ENCODE peak calls at places on chromosomes 3 and 15, in seven cellular contexts. L, G, F, B, T, W and E are unnamed samples.

GRCh38 chr3:161050929-161051328 is 54.2 kb downstream of the B3GALNT1 start:
- DNase-seq in L (no peak), F (no peak), G (no peak), T (no peak), B (no peak), W (no peak), E (no peak)

GRCh38 chr3:150439657-150440056 is 31.6 kb downstream of the TSC22D2 start:
- DNase-seq in T (no peak), B (no peak), W (no peak), L (no peak), G (no peak), F (no peak), E (no peak)

GRCh38 chr15:59353994-59354951 is 18.4 kb downstream of the MYO1E start:
- DNase-seq in G (no peak), B (no peak), F (no peak), T (no peak), W (peak; percentile 77), L (no peak), E (peak; percentile 74)

GRCh38 chr3:71016141-71016845 is 567.2 kb downstream of the FOXP1 start:
- DNase-seq in T (no peak), G (no peak), W (no peak), L (no peak), B (no peak), F (no peak), E (no peak)

GRCh38 chr3:112776000-112776399 is 70.7 kb downstream of the CD200R1L start:
- DNase-seq in F (no peak), W (no peak), L (no peak), G (no peak), B (no peak), T (no peak), E (no peak)

GRCh38 chr3:167114619-167115018 is 265.5 kb downstream of the ZBBX start:
- DNase-seq in L (no peak), T (no peak), G (no peak), B (no peak), F (peak; percentile 4), W (peak; percentile 68), E (no peak)

GRCh38 chr3:68620211-68620610 is 312.1 kb downstream of the TAFA4 start:
- DNase-seq in T (no peak), B (no peak), G (peak; percentile 58), W (peak; percentile 36), L (no peak), F (peak; percentile 42), E (no peak)

GRCh38 chr3:45573591-45573990 is 21.0 kb upstream of the LIMD1 start:
- DNase-seq in T (no peak), G (no peak), L (no peak), F (no peak), W (no peak), B (no peak), E (no peak)

GRCh38 chr15:40787344-40787841 is 17.6 kb downstream of the C15orf62 start:
- DNase-seq in T (no peak), W (peak; percentile 87), B (peak; percentile 90), F (no peak), L (peak; percentile 43), G (no peak), E (peak; percentile 59)

GRCh38 chr3:72355168-72355567 is 493.1 kb downstream of the SHQ1 start:
- DNase-seq in F (no peak), B (no peak), W (peak; percentile 32), T (no peak), G (no peak), L (no peak), E (no peak)

GRCh38 chr3:196235452-196236122 is 19.3 kb downstream of the SLC51A start:
- DNase-seq in L (no peak), G (peak; percentile 74), W (no peak), B (no peak), T (no peak), F (no peak), E (no peak)

GRCh38 chr3:13308406-13308805 is 111.7 kb downstream of the NUP210 start:
- DNase-seq in B (peak; percentile 43), W (peak; percentile 93), F (peak; percentile 19), T (no peak), L (peak; percentile 14), G (peak; percentile 78), E (no peak)

GRCh38 chr15:39598958-39599845 is 18.3 kb downstream of the THBS1 start:
- DNase-seq in B (no peak), W (no peak), G (no peak), L (no peak), T (no peak), F (no peak), E (no peak)

GRCh38 chr15:42903388-42904324 is 16.9 kb downstream of the TTBK2 start:
- DNase-seq in F (no peak), L (no peak), W (no peak), G (no peak), B (no peak), T (no peak), E (no peak)

GRCh38 chr15:77533986-77534385 is 98.7 kb downstream of the LINGO1 start:
- DNase-seq in W (peak; percentile 58), L (no peak), G (no peak), T (no peak), B (no peak), F (no peak), E (no peak)

GRCh38 chr3:141055536-141056445 is 4.6 kb downstream of the SPSB4 start:
- DNase-seq in L (no peak), F (no peak), T (peak; percentile 35), W (no peak), G (no peak), B (no peak), E (no peak)

GRCh38 chr3:69196876-69197275 is 74.5 kb upstream of the LMOD3 start:
- DNase-seq in B (no peak), W (no peak), T (no peak), G (no peak), L (no peak), F (no peak), E (no peak)

GRCh38 chr15:101127503-101128076 is 124.3 kb downstream of the CHSY1 start:
- DNase-seq in L (peak; percentile 15), T (no peak), G (peak; percentile 80), F (peak; percentile 94), B (peak; percentile 33), W (no peak), E (peak; percentile 22)
- H3K4me3 ChIP-seq in L (peak overlapping the region; percentile 12), T (no peak overlapping the region), G (no peak overlapping the region), F (peak overlapping the region; percentile 13), B (no peak overlapping the region), W (no peak overlapping the region), E (peak overlapping the region; percentile 61)

GRCh38 chr3:46971742-46972141 is 4.8 kb downstream of the CCDC12 start:
- DNase-seq in T (no peak), G (no peak), F (no peak), L (no peak), W (no peak), B (no peak), E (no peak)
- H3K36me3 ChIP-seq in T (peaks cover 6% of the 10 kb centered on the region), G (no peaks in the 10 kb centered on the region), F (no peaks in the 10 kb centered on the region), L (peaks cover 8% of the 10 kb centered on the region), W (peaks cover 46% of the 10 kb centered on the region), B (peaks cover 4% of the 10 kb centered on the region), E (peaks cover 4% of the 10 kb centered on the region)

GRCh38 chr3:190557311-190557710 is 43.4 kb downstream of the IL1RAP start:
- DNase-seq in B (no peak), G (no peak), F (no peak), T (no peak), L (no peak), W (no peak), E (no peak)

GRCh38 chr3:190558316-190558715 is 44.4 kb downstream of the IL1RAP start:
- DNase-seq in W (no peak), T (no peak), L (no peak), G (no peak), F (no peak), B (no peak), E (no peak)

GRCh38 chr3:190560284-190560895 is 46.5 kb downstream of the IL1RAP start:
- DNase-seq in B (no peak), W (peak; percentile 37), L (no peak), T (no peak), G (no peak), F (no peak), E (no peak)

GRCh38 chr3:190562866-190563525 is 49.1 kb downstream of the IL1RAP start:
- DNase-seq in B (no peak), L (no peak), W (no peak), T (no peak), F (no peak), G (no peak), E (no peak)

DNA sequence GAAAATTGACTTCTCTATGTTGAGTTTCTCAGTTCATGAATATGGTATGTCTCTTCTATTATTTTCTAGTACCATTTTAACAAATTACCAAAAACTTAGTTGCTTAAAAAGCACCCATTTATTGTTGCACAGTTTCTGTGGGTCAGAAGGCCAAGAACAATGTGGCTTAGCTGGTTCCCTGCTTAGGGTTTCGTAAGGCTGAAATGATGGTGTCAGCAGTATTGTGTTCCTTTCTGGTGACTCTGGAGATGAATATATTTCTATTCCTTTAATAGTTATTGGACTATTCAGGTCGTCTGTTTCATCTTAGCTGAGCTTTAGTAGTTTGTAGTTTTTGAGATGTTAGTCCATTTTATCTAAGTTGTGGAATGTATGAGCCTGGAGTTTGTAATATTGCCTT is 44.9 kb downstream of the IL1RAP start:
- DNase-seq in W (no peak), T (no peak), L (no peak), G (no peak), F (no peak), B (no peak), E (no peak)
- H3K4me3 ChIP-seq in W (no peak overlapping the region), T (no peak overlapping the region), L (no peak overlapping the region), G (no peak overlapping the region), F (no peak overlapping the region), B (no peak overlapping the region), E (no peak overlapping the region)

GRCh38 chr3:49357466-49358216 is 512 bp downstream of the GPX1 start:
- DNase-seq in W (peak; percentile 67), G (peak; percentile 51), T (peak; percentile 83), B (peak; percentile 78), F (peak; percentile 15), L (peak; percentile 44), E (peak; percentile 38)

GRCh38 chr3:49358884-49359225 is 702 bp upstream of the GPX1 start:
- DNase-seq in W (no peak), G (no peak), T (no peak), L (no peak), B (no peak), F (no peak), E (no peak)

GRCh38 chr3:49359623-49360022 is 1.5 kb upstream of the GPX1 start:
- DNase-seq in F (no peak), W (no peak), G (no peak), T (no peak), L (no peak), B (no peak), E (no peak)

GRCh38 chr3:49362579-49362978 is 4.4 kb upstream of the GPX1 start:
- DNase-seq in F (no peak), L (no peak), W (no peak), G (no peak), T (no peak), B (no peak), E (no peak)

DNA sequence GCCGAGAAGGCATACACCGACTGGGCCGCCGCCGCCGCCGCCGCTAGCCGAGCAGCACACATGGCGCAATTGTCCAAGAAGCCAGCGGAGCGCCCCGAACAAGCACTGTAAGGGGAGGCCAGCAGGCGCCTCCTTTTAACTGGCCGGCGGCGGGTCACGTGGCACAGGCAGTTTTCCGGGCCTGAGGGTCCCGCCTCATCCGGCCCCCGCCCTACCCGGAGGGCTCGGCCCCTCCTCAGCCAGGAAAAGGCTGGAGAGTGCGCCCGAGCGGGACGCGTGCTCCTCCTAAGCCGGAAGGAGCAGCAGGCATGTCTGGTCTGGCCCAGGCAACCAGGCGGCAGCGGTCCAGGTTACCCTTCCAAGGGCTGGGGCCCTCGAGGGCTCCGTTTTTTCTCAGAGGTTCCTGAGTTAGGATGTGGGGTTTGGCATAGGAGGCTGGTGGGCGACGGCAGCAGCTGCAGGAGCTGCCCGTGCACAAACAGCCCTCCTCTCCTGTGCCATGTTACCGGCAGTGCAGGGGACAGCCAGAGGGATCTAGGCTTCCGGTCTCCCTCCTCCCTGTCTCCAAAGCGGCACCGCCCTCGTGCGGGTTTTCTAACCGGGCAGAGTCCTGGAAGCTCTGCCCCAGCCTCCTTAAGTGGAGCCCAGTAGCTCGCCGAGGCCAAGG is at the start of gene GPX1:
- DNase-seq in F (peak; percentile 94), B (peak; percentile 95), G (peak; percentile 96), T (peak; percentile 97), L (peak; percentile 65), W (peak; percentile 98), E (peak; percentile 60)
- H3K36me3 ChIP-seq in F (peaks cover 21% of the 10 kb centered on the region), B (peaks cover 8% of the 10 kb centered on the region), G (no peaks in the 10 kb centered on the region), T (peaks cover 42% of the 10 kb centered on the region), L (peaks cover 18% of the 10 kb centered on the region), W (peaks cover 61% of the 10 kb centered on the region), E (peaks cover 30% of the 10 kb centered on the region)